ENCODE peak calls at places on chromosome 9, in nine cellular contexts. D, L, U, W, Z, N, O, Q and E are unnamed samples.

GRCh38 chr9:136170291-136170901 is 34.5 kb downstream of the LHX3 start:
- DNase-seq in D (peak; percentile 88), L (peak; percentile 53), U (peak; percentile 89), W (peak; percentile 64), Z (peak; percentile 43), N (no peak), O (no peak), Q (peak; percentile 54), E (peak; percentile 46)

GRCh38 chr9:14158136-14158781 is 155.7 kb downstream of the NFIB start:
- DNase-seq in D (no peak), L (no peak), U (no peak), W (no peak), Z (no peak), N (no peak), O (no peak), Q (no peak), E (no peak)

GRCh38 chr9:110700953-110701352 is 32.4 kb downstream of the MUSK start:
- DNase-seq in D (no peak), L (peak; percentile 7), U (no peak), W (no peak), Z (no peak), N (peak; percentile 41), O (no peak), Q (no peak), E (no peak)

GRCh38 chr9:137694962-137695875 is 76.4 kb downstream of the EHMT1 start:
- DNase-seq in D (no peak), L (peak; percentile 42), U (peak; percentile 79), W (peak; percentile 74), Z (no peak), N (peak; percentile 12), O (no peak), Q (peak; percentile 69), E (no peak)

GRCh38 chr9:124550080-124550479 is 42.9 kb upstream of the NR5A1 start:
- DNase-seq in D (no peak), L (no peak), U (no peak), W (no peak), Z (no peak), N (no peak), O (no peak), Q (no peak), E (no peak)

GRCh38 chr9:128943832-128944620 is 3.4 kb downstream of the DOLK start:
- DNase-seq in D (peak; percentile 55), L (no peak), U (no peak), W (no peak), Z (no peak), N (no peak), O (no peak), Q (no peak), E (no peak)

GRCh38 chr9:22374021-22374420 is 72.6 kb upstream of the DMRTA1 start:
- DNase-seq in D (no peak), L (no peak), U (no peak), W (no peak), Z (no peak), N (no peak), O (no peak), Q (no peak), E (no peak)

GRCh38 chr9:123417289-123418051 is 61.5 kb downstream of the CRB2 start:
- DNase-seq in D (peak; percentile 13), L (no peak), U (no peak), W (no peak), Z (no peak), N (no peak), O (no peak), Q (no peak), E (no peak)

GRCh38 chr9:136828474-136829140 is 13.7 kb upstream of the AJM1 start:
- DNase-seq in D (no peak), L (no peak), U (no peak), W (no peak), Z (no peak), N (no peak), O (no peak), Q (no peak), E (no peak)

GRCh38 chr9:112885324-112885723 is 5.4 kb downstream of the SLC46A2 start:
- DNase-seq in D (no peak), L (no peak), U (no peak), W (no peak), Z (no peak), N (no peak), O (no peak), Q (no peak), E (no peak)

GRCh38 chr9:16133556-16134227 is 580.8 kb downstream of the CCDC171 start:
- DNase-seq in D (no peak), L (peak; percentile 58), U (peak; percentile 51), W (peak; percentile 50), Z (no peak), N (peak; percentile 84), O (peak; percentile 39), Q (peak; percentile 44), E (peak; percentile 71)

GRCh38 chr9:36575411-36575882 is 2.8 kb downstream of the MELK start:
- DNase-seq in D (no peak), L (no peak), U (no peak), W (no peak), Z (no peak), N (peak; percentile 51), O (peak; percentile 78), Q (no peak), E (peak; percentile 74)

GRCh38 chr9:87387351-87388055 is 110.2 kb upstream of the DAPK1 start:
- DNase-seq in D (no peak), L (no peak), U (no peak), W (no peak), Z (no peak), N (peak; percentile 45), O (no peak), Q (no peak), E (peak; percentile 19)

GRCh38 chr9:129665814-129666511 is 516 bp downstream of the PRRX2 start:
- DNase-seq in D (no peak), L (no peak), U (peak; percentile 74), W (no peak), Z (no peak), N (no peak), O (no peak), Q (no peak), E (no peak)

GRCh38 chr9:6079386-6079785 is 64.0 kb upstream of the RANBP6 start:
- DNase-seq in D (no peak), L (no peak), U (no peak), W (no peak), Z (no peak), N (no peak), O (no peak), Q (no peak), E (peak; percentile 88)

GRCh38 chr9:114177423-114178064 is 22.2 kb downstream of the COL27A1 start:
- DNase-seq in D (peak; percentile 12), L (peak; percentile 60), U (no peak), W (no peak), Z (no peak), N (peak; percentile 43), O (no peak), Q (no peak), E (peak; percentile 49)

GRCh38 chr9:87519415-87519989 is 21.8 kb downstream of the DAPK1 start:
- DNase-seq in D (no peak), L (no peak), U (no peak), W (no peak), Z (no peak), N (no peak), O (no peak), Q (no peak), E (peak; percentile 63)

GRCh38 chr9:81666123-81666522 is 23.2 kb downstream of the TLE1 start:
- DNase-seq in D (no peak), L (no peak), U (no peak), W (no peak), Z (no peak), N (peak; percentile 97), O (no peak), Q (no peak), E (no peak)

GRCh38 chr9:82124090-82124489 is 135.5 kb downstream of the SPATA31D1 start:
- DNase-seq in D (no peak), L (peak; percentile 33), U (no peak), W (no peak), Z (no peak), N (peak; percentile 63), O (peak; percentile 2), Q (no peak), E (no peak)

GRCh38 chr9:93549636-93550035 is 26.7 kb upstream of the PHF2 start:
- DNase-seq in D (no peak), L (no peak), U (no peak), W (no peak), Z (no peak), N (peak; percentile 47), O (peak; percentile 23), Q (no peak), E (no peak)

GRCh38 chr9:101737705-101738565 is 512 bp downstream of the GRIN3A start:
- DNase-seq in D (peak; percentile 73), L (peak; percentile 3), U (peak; percentile 56), W (peak; percentile 9), Z (no peak), N (no peak), O (no peak), Q (peak; percentile 34), E (no peak)

GRCh38 chr9:36868591-36869282 is 165.3 kb downstream of the PAX5 start:
- DNase-seq in D (peak; percentile 41), L (no peak), U (no peak), W (no peak), Z (no peak), N (no peak), O (no peak), Q (no peak), E (no peak)

GRCh38 chr9:133505901-133506652 is 18.7 kb downstream of the MYMK start:
- DNase-seq in D (no peak), L (no peak), U (peak; percentile 88), W (no peak), Z (no peak), N (no peak), O (no peak), Q (peak; percentile 89), E (peak; percentile 91)

GRCh38 chr9:135468866-135469521 is 10.6 kb upstream of the PPP1R26 start:
- DNase-seq in D (no peak), L (no peak), U (peak; percentile 57), W (no peak), Z (peak; percentile 28), N (peak; percentile 24), O (peak; percentile 91), Q (no peak), E (peak; percentile 72)